ENCODE peak calls at places on chromosomes 12 and 14, in six cellular contexts. A, J, G, B, C and R are unnamed samples.

GRCh38 chr14:70013269-70013873 is 134.2 kb downstream of the SMOC1 start:
- DNase-seq in G (no peak), B (peak), A (peak), C (peak), J (no peak), R (no peak)

GRCh38 chr12:44464180-44464579 is 411.9 kb downstream of the NELL2 start:
- DNase-seq in J (no peak), G (no peak), B (no peak), C (no peak), A (no peak), R (no peak)

GRCh38 chr12:2944401-2945047 is 14.7 kb upstream of the TEAD4 start:
- DNase-seq in J (no peak), C (peak), A (peak), B (peak), G (peak), R (no peak)

GRCh38 chr14:48193893-48194292 is 518.5 kb upstream of the MDGA2 start:
- DNase-seq in A (no peak), B (no peak), G (no peak), J (no peak), C (no peak), R (no peak)

GRCh38 chr12:109329710-109330109 is 18.0 kb upstream of the MYO1H start:
- DNase-seq in G (no peak), J (no peak), C (no peak), B (no peak), A (no peak), R (no peak)

GRCh38 chr12:26630546-26631027 is 202.4 kb downstream of the ITPR2 start:
- DNase-seq in A (no peak), B (no peak), G (no peak), C (peak), J (no peak), R (peak)

GRCh38 chr12:91958816-91959215 is 186.8 kb downstream of the BTG1 start:
- DNase-seq in J (no peak), B (no peak), C (peak), A (no peak), G (no peak), R (peak)

GRCh38 chr14:104264495-104265265 is 126.3 kb downstream of the KIF26A start:
- DNase-seq in A (no peak), G (no peak), B (peak), C (no peak), J (peak), R (no peak)

GRCh38 chr12:94616217-94616729 is 34.1 kb downstream of the TMCC3 start:
- DNase-seq in J (no peak), G (no peak), C (no peak), A (peak), B (peak), R (no peak)

GRCh38 chr14:51759950-51760349 is 100.5 kb upstream of the GNG2 start:
- DNase-seq in J (no peak), A (no peak), B (no peak), G (no peak), C (no peak), R (no peak)

GRCh38 chr12:109737631-109738030 is 24.0 kb downstream of the FAM222A start:
- DNase-seq in J (no peak), B (peak), G (no peak), A (no peak), C (no peak), R (no peak)

GRCh38 chr12:71636704-71637115 is 26.9 kb downstream of the ZFC3H1 start:
- DNase-seq in A (peak), C (peak), G (no peak), J (no peak), B (no peak), R (peak)

GRCh38 chr14:103483600-103483999 is 39.0 kb downstream of the CKB start:
- DNase-seq in C (peak), J (no peak), A (no peak), B (peak), G (no peak), R (peak)

GRCh38 chr14:99190696-99191662 is 81.0 kb downstream of the BCL11B start:
- DNase-seq in A (no peak), G (no peak), B (no peak), J (no peak), C (no peak), R (no peak)

GRCh38 chr12:55847033-55847432 is 4.3 kb upstream of the MMP19 start:
- DNase-seq in J (no peak), C (peak), B (no peak), G (no peak), A (no peak), R (no peak)

GRCh38 chr14:102777711-102778615 is 714 bp downstream of the TRAF3 start:
- DNase-seq in J (no peak), B (peak), A (peak), C (peak), G (peak), R (no peak)

GRCh38 chr14:36151335-36151734 is 25.2 kb downstream of the PTCSC3 start:
- DNase-seq in J (no peak), C (no peak), A (no peak), B (no peak), G (no peak), R (no peak)

GRCh38 chr12:115423546-115423987 is 739.6 kb upstream of the TBX3 start:
- DNase-seq in A (peak), C (no peak), G (no peak), B (no peak), J (no peak), R (no peak)

GRCh38 chr12:109624467-109624866 is 50.9 kb downstream of the MVK start:
- DNase-seq in J (no peak), G (no peak), C (no peak), B (no peak), A (no peak), R (no peak)

GRCh38 chr14:89252887-89253532 is 164.0 kb downstream of the FOXN3 start:
- DNase-seq in G (no peak), C (peak), B (no peak), J (peak), A (no peak), R (no peak)

GRCh38 chr12:51863921-51864700 is 15.6 kb upstream of the FIGNL2 start:
- DNase-seq in J (no peak), G (no peak), C (no peak), A (no peak), B (no peak), R (no peak)

GRCh38 chr14:22852940-22853767 is 16.8 kb downstream of the MMP14 start:
- DNase-seq in G (peak), B (peak), C (peak), A (peak), J (peak), R (peak)

GRCh38 chr12:8037947-8038346 is 5.4 kb downstream of the FOXJ2 start:
- DNase-seq in J (no peak), B (no peak), C (no peak), A (no peak), G (no peak), R (no peak)

GRCh38 chr12:92779902-92780301 is 77.1 kb downstream of the PLEKHG7 start:
- DNase-seq in G (no peak), J (no peak), B (no peak), A (no peak), C (peak), R (no peak)

GRCh38 chr14:50559990-50560928 is at the start of gene ATL1:
- DNase-seq in J (peak), C (peak), G (peak), B (peak), A (peak), R (no peak)

GRCh38 chr12:124347805-124348658 is 53.1 kb downstream of the RFLNA start:
- DNase-seq in G (no peak), B (no peak), J (no peak), A (peak), C (no peak), R (no peak)

GRCh38 chr14:47276931-47277330 is 398.5 kb downstream of the MDGA2 start:
- DNase-seq in A (no peak), B (no peak), G (no peak), J (no peak), C (no peak), R (no peak)

GRCh38 chr14:77007975-77008421 is 20.5 kb downstream of the IRF2BPL start:
- DNase-seq in G (peak), J (peak), A (peak), B (no peak), C (no peak), R (no peak)

GRCh38 chr12:78645956-78646355 is 218.6 kb upstream of the SYT1 start:
- DNase-seq in J (no peak), G (no peak), A (no peak), C (peak), B (no peak), R (no peak)

GRCh38 chr14:33589334-33589733 is 361.5 kb downstream of the EGLN3 start:
- DNase-seq in A (no peak), B (no peak), C (peak), J (no peak), G (no peak), R (peak)

GRCh38 chr12:126907900-126908764 is 1358.8 kb upstream of the TMEM132C start:
- DNase-seq in J (no peak), C (no peak), A (no peak), B (no peak), G (no peak), R (no peak)

GRCh38 chr12:24595652-24596235 is 353.2 kb downstream of the BCAT1 start:
- DNase-seq in A (no peak), G (no peak), C (peak), B (no peak), J (no peak), R (no peak)

GRCh38 chr14:20609215-20610001 is 18.2 kb upstream of the RNASE12 start:
- DNase-seq in A (peak), C (peak), B (peak), J (no peak), G (peak), R (no peak)
- H3K4me3 ChIP-seq in A (peak), C (peak), B (peak), J (peak), G (peak), R (peak)

GRCh38 chr14:97250925-97251324 is 453.7 kb downstream of the VRK1 start:
- DNase-seq in J (no peak), C (no peak), B (no peak), A (no peak), G (no peak), R (no peak)
- TF ChIP-seq CTCF in J (no peak), C (no peak), B (no peak), A (no peak), G (no peak), R (no peak)

DNA sequence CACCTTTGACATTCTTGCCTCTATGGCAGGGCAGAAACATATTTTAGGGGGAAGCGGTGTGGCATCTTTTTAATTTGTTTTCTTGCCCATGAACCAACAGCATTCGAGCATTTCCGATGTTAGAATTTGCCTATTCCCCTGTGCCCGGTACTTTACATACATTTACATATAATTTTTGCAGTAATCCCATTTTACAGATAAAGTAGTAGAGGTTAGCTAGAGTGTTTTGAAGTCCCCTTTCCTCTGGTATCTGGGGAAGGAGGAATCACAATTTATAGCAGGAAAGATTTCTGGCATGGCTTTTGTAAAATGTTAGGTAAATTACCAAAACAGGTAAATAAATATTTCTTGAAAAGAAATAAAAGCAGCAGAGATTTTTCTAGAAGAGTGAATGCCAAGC is 1.6 kb downstream of the BORCS5 start:
- DNase-seq in C (no peak), B (no peak), G (no peak), J (no peak), A (no peak), R (no peak)
- H3K4me3 ChIP-seq in C (no peak), B (no peak), G (no peak), J (peak), A (no peak), R (no peak)

GRCh38 chr12:14618990-14619389 is 51.3 kb upstream of the PLBD1 start:
- DNase-seq in B (no peak), C (peak), G (no peak), J (no peak), A (peak), R (no peak)
- TF ChIP-seq CTCF in B (peak), C (peak), G (peak), J (no peak), A (no peak), R (peak)

GRCh38 chr12:120367252-120367923 is 1.6 kb downstream of the MSI1 start:
- DNase-seq in A (peak), J (no peak), C (no peak), G (no peak), B (no peak), R (no peak)
- H3K4me3 ChIP-seq in A (no peak), J (peak), C (no peak), G (peak), B (no peak), R (no peak)